ENCODE peak calls at places on chromosomes 6 and 20, in five cellular contexts. P, F, L, K and O are unnamed samples.

GRCh38 chr6:137426007-137426689 is 68.0 kb downstream of the OLIG3 start:
- DNase-seq in P (no peak), F (no peak), L (no peak), K (no peak), O (no peak)

GRCh38 chr20:9744551-9744950 is 94.3 kb downstream of the PAK5 start:
- DNase-seq in P (no peak), F (no peak), L (no peak), K (no peak), O (no peak)

GRCh38 chr20:710762-711120 is 35.1 kb upstream of the SCRT2 start:
- DNase-seq in P (no peak), F (no peak), L (no peak), K (no peak), O (no peak)

GRCh38 chr6:90183587-90184333 is 112.9 kb downstream of the BACH2 start:
- DNase-seq in P (no peak), F (no peak), L (no peak), K (no peak), O (no peak)

GRCh38 chr20:52340036-52340634 is 148.6 kb upstream of the ZFP64 start:
- DNase-seq in P (no peak), F (peak), L (no peak), K (peak), O (peak)

GRCh38 chr6:95572098-95572497 is 5.2 kb upstream of the MANEA start:
- DNase-seq in P (no peak), F (no peak), L (no peak), K (peak), O (no peak)

GRCh38 chr6:45972795-45973503 is 42.7 kb downstream of the CLIC5 start:
- DNase-seq in P (no peak), F (no peak), L (no peak), K (no peak), O (no peak)

GRCh38 chr6:146543940-146544661 is 468 bp downstream of the RAB32 start:
- DNase-seq in P (peak), F (peak), L (no peak), K (peak), O (peak)

GRCh38 chr6:20168668-20169633 is 43.3 kb downstream of the MBOAT1 start:
- DNase-seq in P (no peak), F (no peak), L (no peak), K (no peak), O (no peak)

GRCh38 chr6:86355271-86355670 is 582.1 kb upstream of the HTR1E start:
- DNase-seq in P (no peak), F (no peak), L (no peak), K (no peak), O (no peak)

GRCh38 chr6:134123666-134124208 is 71.3 kb upstream of the SLC2A12 start:
- DNase-seq in P (no peak), F (peak), L (peak), K (peak), O (peak)

GRCh38 chr6:137191670-137192069 is 18.2 kb upstream of the IL22RA2 start:
- DNase-seq in P (no peak), F (no peak), L (no peak), K (no peak), O (no peak)

GRCh38 chr20:10532351-10532750 is 97.2 kb downstream of the SLX4IP start:
- DNase-seq in P (no peak), F (no peak), L (no peak), K (no peak), O (no peak)

GRCh38 chr6:20319520-20320357 is 81.9 kb upstream of the E2F3 start:
- DNase-seq in P (no peak), F (no peak), L (peak), K (no peak), O (no peak)

GRCh38 chr20:36084897-36085617 is 69.5 kb upstream of the EPB41L1 start:
- DNase-seq in P (no peak), F (peak), L (no peak), K (peak), O (peak)

GRCh38 chr6:102848796-102849195 is 1455.3 kb downstream of the GRIK2 start:
- DNase-seq in P (no peak), F (no peak), L (no peak), K (no peak), O (no peak)

GRCh38 chr20:17439897-17440296 is 91.3 kb downstream of the BFSP1 start:
- DNase-seq in P (no peak), F (no peak), L (no peak), K (no peak), O (no peak)

GRCh38 chr20:55172310-55173002 is 697.1 kb downstream of the DOK5 start:
- DNase-seq in P (no peak), F (no peak), L (no peak), K (no peak), O (no peak)

GRCh38 chr20:57211949-57212889 is 54.2 kb downstream of the BMP7 start:
- DNase-seq in P (peak), F (peak), L (no peak), K (no peak), O (peak)

GRCh38 chr6:116083052-116083451 is 17.6 kb upstream of the NT5DC1 start:
- DNase-seq in P (no peak), F (no peak), L (no peak), K (no peak), O (no peak)

GRCh38 chr6:170031684-170032121 is 259.2 kb downstream of the DLL1 start:
- DNase-seq in P (no peak), F (no peak), L (no peak), K (no peak), O (no peak)

GRCh38 chr20:15342987-15343639 is 1005.7 kb upstream of the FLRT3 start:
- DNase-seq in P (no peak), F (no peak), L (no peak), K (no peak), O (no peak)

GRCh38 chr20:33282991-33283555 is at the start of gene BPIFB1:
- DNase-seq in P (no peak), F (no peak), L (no peak), K (no peak), O (peak)

GRCh38 chr20:49166534-49167449 is 21.3 kb downstream of the STAU1 start:
- DNase-seq in P (no peak), F (no peak), L (no peak), K (no peak), O (no peak)

GRCh38 chr6:149628865-149629544 is 19.5 kb downstream of the KATNA1 start:
- DNase-seq in P (no peak), F (no peak), L (peak), K (peak), O (no peak)

GRCh38 chr6:41939848-41940758 is 1.5 kb downstream of the CCND3 start:
- DNase-seq in P (peak), F (no peak), L (no peak), K (peak), O (no peak)

GRCh38 chr6:122621638-122622037 is 11.4 kb downstream of the PKIB start:
- DNase-seq in P (no peak), F (no peak), L (no peak), K (no peak), O (no peak)

GRCh38 chr6:110944681-110945151 is 13.8 kb upstream of the GTF3C6 start:
- DNase-seq in P (no peak), F (peak), L (peak), K (peak), O (peak)

GRCh38 chr6:168216139-168216538 is 103.4 kb downstream of the DACT2 start:
- DNase-seq in P (no peak), F (no peak), L (no peak), K (no peak), O (no peak)

GRCh38 chr6:116004841-116005507 is 55.7 kb downstream of the FRK start:
- DNase-seq in P (no peak), F (no peak), L (no peak), K (no peak), O (no peak)

GRCh38 chr20:38307371-38308046 is 3.6 kb downstream of the BPI start:
- DNase-seq in P (no peak), F (no peak), L (no peak), K (no peak), O (no peak)

GRCh38 chr20:62886709-62887058 is 25.1 kb upstream of the TCFL5 start:
- DNase-seq in P (no peak), F (no peak), L (no peak), K (no peak), O (no peak)

GRCh38 chr6:151044465-151045441 is 179.3 kb downstream of the MTHFD1L start:
- DNase-seq in P (peak), F (peak), L (no peak), K (no peak), O (peak)

GRCh38 chr6:168213121-168213524 is 106.5 kb downstream of the DACT2 start:
- DNase-seq in P (no peak), F (no peak), L (no peak), K (no peak), O (no peak)

GRCh38 chr20:5674176-5674660 is 76.0 kb upstream of the SHLD1 start:
- DNase-seq in P (no peak), F (no peak), L (peak), K (peak), O (peak)

GRCh38 chr6:145015739-145016558 is 719.4 kb downstream of the EPM2A start:
- DNase-seq in P (no peak), F (peak), L (peak), K (peak), O (no peak)

GRCh38 chr6:135144678-135145508 is 36.2 kb upstream of the MYB start:
- DNase-seq in P (no peak), F (no peak), L (no peak), K (peak), O (peak)

GRCh38 chr6:135146160-135146920 is 34.8 kb upstream of the MYB start:
- DNase-seq in P (no peak), F (no peak), L (no peak), K (peak), O (no peak)

GRCh38 chr6:135148889-135149288 is 32.2 kb upstream of the MYB start:
- DNase-seq in P (no peak), F (no peak), L (no peak), K (peak), O (no peak)

GRCh38 chr6:135147637-135148592 is 33.2 kb upstream of the MYB start:
- DNase-seq in P (no peak), F (no peak), L (no peak), K (peak), O (no peak)

DNA sequence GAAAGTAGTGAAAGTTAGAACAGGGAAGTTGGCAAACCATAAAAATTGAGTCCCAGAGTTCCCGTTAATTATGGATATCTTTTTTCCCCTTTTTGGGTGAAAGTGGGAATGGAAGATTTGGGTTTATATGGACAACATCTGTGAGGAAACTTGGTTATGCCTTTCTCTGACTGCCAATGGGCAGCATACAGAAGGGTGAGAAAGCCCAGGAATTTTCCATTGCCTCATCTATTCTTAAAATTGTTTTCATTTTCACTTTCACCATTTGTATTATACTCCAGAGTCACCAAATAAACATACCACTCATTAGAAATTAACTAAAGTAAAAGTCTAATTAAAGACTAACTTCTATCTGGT is 35.6 kb upstream of the MYB start:
- DNase-seq in P (no peak), F (no peak), L (no peak), K (no peak), O (no peak)
- TF ChIP-seq KDM1A in P (no peak), F (no peak), L (no peak), K (no peak), O (no peak)

GRCh38 chr20:20487811-20488210 is 119.9 kb downstream of the INSM1 start:
- DNase-seq in P (no peak), F (no peak), L (no peak), K (no peak), O (no peak)
- TF ChIP-seq KDM1A in P (no peak), F (no peak), L (no peak), K (no peak), O (no peak)

GRCh38 chr6:47168176-47168575 is 126.0 kb upstream of the ADGRF1 start:
- DNase-seq in P (no peak), F (peak), L (no peak), K (peak), O (peak)
- TF ChIP-seq KDM1A in P (no peak), F (no peak), L (no peak), K (no peak), O (no peak)

DNA sequence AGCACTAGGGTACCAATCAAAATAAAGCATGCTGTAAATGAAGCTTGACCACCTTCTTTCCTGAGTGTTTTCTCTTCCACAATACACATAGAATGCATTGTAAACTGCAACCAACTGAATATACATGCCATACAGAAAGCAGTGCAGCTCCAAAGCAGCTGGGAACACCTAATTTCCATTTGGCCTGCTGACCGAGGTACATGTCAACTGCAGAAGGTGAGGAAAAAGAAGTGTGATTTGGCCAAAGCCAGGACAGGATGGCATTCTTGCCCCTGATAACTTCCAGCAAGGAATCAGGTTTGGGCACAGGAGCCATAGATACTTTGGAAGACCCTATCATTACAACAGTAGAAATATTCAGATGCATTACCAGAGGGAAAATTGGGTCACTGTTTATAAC is 258.4 kb downstream of the SLC35F1 start:
- DNase-seq in P (no peak), F (no peak), L (no peak), K (no peak), O (no peak)
- TF ChIP-seq KDM1A in P (no peak), F (no peak), L (no peak), K (no peak), O (no peak)